ENCODE peak calls at places on chromosome 3, in ten cellular contexts. B is astrocyte of the cerebellum; V is NCI-H510A; G is HTR-8/SVneo; P is left ventricle myocardium superior; C is C1 segment of cervical spinal cord; A is AML-193; Q is HS-27A; S is suprapubic skin; W is stimulated activated CD4-positive, alpha-beta T cell treated with anti-CD3 and anti-CD28 coated beads, Interleukin-1b, Interleukin-23, amount 100 ng/mL, for 24 hours. Y is an unnamed sample.

GRCh38 chr3:195458188-195458800 is 15.5 kb upstream of the ACAP2 start:
- DNase-seq in P (no peak), Q (no peak), C (no peak), S (no peak), G (no peak), B (no peak), A (peak), V (no peak), W (no peak), Y (no peak)

GRCh38 chr3:27521179-27521871 is 37.1 kb upstream of the SLC4A7 start:
- DNase-seq in Q (no peak), G (peak), C (no peak), V (no peak), S (no peak), P (no peak), A (peak), W (no peak), B (no peak), Y (peak)

GRCh38 chr3:126581569-126581968 is 22.8 kb upstream of the C3orf22 start:
- DNase-seq in P (no peak), V (no peak), B (no peak), A (no peak), G (no peak), Q (no peak), W (no peak), C (no peak), S (no peak), Y (no peak)

GRCh38 chr3:161231861-161232260 is 10.8 kb downstream of the NMD3 start:
- DNase-seq in P (no peak), G (no peak), V (no peak), W (no peak), C (no peak), Q (no peak), A (no peak), B (no peak), S (no peak), Y (no peak)

GRCh38 chr3:129936757-129937156 is 37.8 kb upstream of the TRH start:
- DNase-seq in B (peak), S (no peak), A (peak), C (no peak), V (no peak), G (no peak), Q (peak), W (no peak), P (no peak), Y (no peak)

GRCh38 chr3:14774431-14774830 is 44.3 kb upstream of the FGD5 start:
- DNase-seq in W (no peak), G (no peak), V (no peak), P (no peak), S (peak), C (no peak), B (no peak), A (no peak), Q (no peak), Y (no peak)

GRCh38 chr3:4820296-4821121 is 158.7 kb upstream of the BHLHE40 start:
- DNase-seq in W (no peak), A (no peak), C (no peak), Q (no peak), G (no peak), V (no peak), P (no peak), S (no peak), B (no peak), Y (no peak)

GRCh38 chr3:6125520-6125919 is 735.4 kb upstream of the GRM7 start:
- DNase-seq in C (no peak), V (no peak), B (no peak), P (no peak), G (no peak), W (no peak), A (no peak), S (no peak), Q (no peak), Y (no peak)

GRCh38 chr3:46370784-46371183 is at the start of gene CCR5:
- DNase-seq in Q (no peak), W (no peak), V (no peak), C (no peak), P (no peak), G (no peak), S (no peak), A (no peak), B (no peak), Y (no peak)

GRCh38 chr3:131989318-131989717 is 45.5 kb downstream of the CPNE4 start:
- DNase-seq in A (no peak), Q (no peak), G (no peak), C (no peak), S (no peak), B (no peak), V (no peak), P (no peak), W (no peak), Y (no peak)

GRCh38 chr3:186614266-186614596 is 1.4 kb downstream of the AHSG start:
- DNase-seq in S (no peak), C (no peak), V (no peak), Q (no peak), A (no peak), P (no peak), B (no peak), G (no peak), W (no peak), Y (no peak)

GRCh38 chr3:127141921-127142730 is 50.8 kb upstream of the PRR23E start:
- DNase-seq in B (no peak), Q (no peak), W (no peak), A (no peak), C (no peak), P (no peak), S (peak), G (no peak), V (peak), Y (peak)